ENCODE peak calls at places on chromosome 1, in five cellular contexts. One of them, this sample, is unnamed.

GRCh38 chr1:179228783-179229213 is 679 bp downstream of the ABL2 start:
- DNase-seq in COR-L47: no peak
- DNase-seq in NCI-H1930: peak
- DNase-seq in SJSA1: peak
- DNase-seq in activated CD8-positive, alpha-beta memory T cell treated with anti-CD3 and anti-CD28 coated beads for 4 hours: peak
- DNase-seq in this sample: no peak

GRCh38 chr1:67524143-67525052 is 94.2 kb upstream of the SERBP1 start:
- DNase-seq in COR-L47: peak
- DNase-seq in NCI-H1930: peak
- DNase-seq in SJSA1: no peak
- DNase-seq in activated CD8-positive, alpha-beta memory T cell treated with anti-CD3 and anti-CD28 coated beads for 4 hours: no peak
- DNase-seq in this sample: no peak

GRCh38 chr1:198443374-198444233 is 96.9 kb downstream of the ATP6V1G3 start:
- DNase-seq in COR-L47: no peak
- DNase-seq in NCI-H1930: no peak
- DNase-seq in SJSA1: peak
- DNase-seq in activated CD8-positive, alpha-beta memory T cell treated with anti-CD3 and anti-CD28 coated beads for 4 hours: no peak
- DNase-seq in this sample: no peak

GRCh38 chr1:168572669-168573068 is 3.7 kb upstream of the XCL1 start:
- DNase-seq in COR-L47: no peak
- DNase-seq in NCI-H1930: no peak
- DNase-seq in SJSA1: no peak
- DNase-seq in activated CD8-positive, alpha-beta memory T cell treated with anti-CD3 and anti-CD28 coated beads for 4 hours: no peak
- DNase-seq in this sample: peak

GRCh38 chr1:201774224-201774982 is 54.6 kb upstream of the IPO9 start:
- DNase-seq in COR-L47: no peak
- DNase-seq in NCI-H1930: no peak
- DNase-seq in SJSA1: no peak
- DNase-seq in activated CD8-positive, alpha-beta memory T cell treated with anti-CD3 and anti-CD28 coated beads for 4 hours: no peak
- DNase-seq in this sample: no peak

GRCh38 chr1:203599875-203600781 is 26.5 kb upstream of the ATP2B4 start:
- DNase-seq in COR-L47: no peak
- DNase-seq in NCI-H1930: no peak
- DNase-seq in SJSA1: no peak
- DNase-seq in activated CD8-positive, alpha-beta memory T cell treated with anti-CD3 and anti-CD28 coated beads for 4 hours: no peak
- DNase-seq in this sample: no peak

GRCh38 chr1:203475012-203475981 is at the start of gene PRELP:
- DNase-seq in COR-L47: peak
- DNase-seq in NCI-H1930: no peak
- DNase-seq in SJSA1: no peak
- DNase-seq in activated CD8-positive, alpha-beta memory T cell treated with anti-CD3 and anti-CD28 coated beads for 4 hours: no peak
- DNase-seq in this sample: no peak

GRCh38 chr1:96710708-96711477 is 10.7 kb upstream of the PTBP2 start:
- DNase-seq in COR-L47: no peak
- DNase-seq in NCI-H1930: no peak
- DNase-seq in SJSA1: no peak
- DNase-seq in activated CD8-positive, alpha-beta memory T cell treated with anti-CD3 and anti-CD28 coated beads for 4 hours: no peak
- DNase-seq in this sample: no peak

This sample was measured in GM13976.